ENCODE peak calls at places on chromosomes 7 and 10, in eight cellular contexts. One of them, this sample, is unnamed.

GRCh38 chr10:91536101-91536500 is 96.8 kb downstream of the PPP1R3C start:
- DNase-seq in IMR-90: peak; percentile 72
- DNase-seq in A549: no peak
- DNase-seq in stomach: no peak
- DNase-seq in body of pancreas: peak; percentile 46
- DNase-seq in tibial nerve: no peak
- DNase-seq in adrenal gland: no peak
- DNase-seq in prostate gland: no peak
- DNase-seq in this sample: no peak

GRCh38 chr10:122379041-122379440 is 4.5 kb downstream of the PLEKHA1 start:
- DNase-seq in IMR-90: no peak
- DNase-seq in A549: no peak
- DNase-seq in stomach: no peak
- DNase-seq in body of pancreas: no peak
- DNase-seq in tibial nerve: no peak
- DNase-seq in adrenal gland: no peak
- DNase-seq in prostate gland: no peak
- DNase-seq in this sample: no peak

GRCh38 chr7:121499526-121500123 is 103.5 kb upstream of the FAM3C start:
- DNase-seq in IMR-90: no peak
- DNase-seq in A549: no peak
- DNase-seq in stomach: no peak
- DNase-seq in body of pancreas: no peak
- DNase-seq in tibial nerve: no peak
- DNase-seq in adrenal gland: no peak
- DNase-seq in prostate gland: no peak
- DNase-seq in this sample: no peak

GRCh38 chr7:149873968-149874643 is at the start of gene ATP6V0E2:
- DNase-seq in IMR-90: no peak
- DNase-seq in A549: no peak
- DNase-seq in stomach: no peak
- DNase-seq in body of pancreas: no peak
- DNase-seq in tibial nerve: no peak
- DNase-seq in adrenal gland: no peak
- DNase-seq in prostate gland: no peak
- DNase-seq in this sample: no peak

GRCh38 chr7:105118612-105119600 is 104.9 kb downstream of the KMT2E start:
- DNase-seq in IMR-90: no peak
- DNase-seq in A549: no peak
- DNase-seq in stomach: no peak
- DNase-seq in body of pancreas: no peak
- DNase-seq in tibial nerve: no peak
- DNase-seq in adrenal gland: no peak
- DNase-seq in prostate gland: no peak
- DNase-seq in this sample: no peak

GRCh38 chr7:157357129-157358040 is 20.6 kb downstream of the DNAJB6 start:
- DNase-seq in IMR-90: no peak
- DNase-seq in A549: no peak
- DNase-seq in stomach: no peak
- DNase-seq in body of pancreas: no peak
- DNase-seq in tibial nerve: no peak
- DNase-seq in adrenal gland: no peak
- DNase-seq in prostate gland: no peak
- DNase-seq in this sample: no peak

GRCh38 chr7:46934198-46934825 is 647.6 kb downstream of the TNS3 start:
- DNase-seq in IMR-90: peak; percentile 53
- DNase-seq in A549: no peak
- DNase-seq in stomach: no peak
- DNase-seq in body of pancreas: no peak
- DNase-seq in tibial nerve: no peak
- DNase-seq in adrenal gland: no peak
- DNase-seq in prostate gland: no peak
- DNase-seq in this sample: no peak

GRCh38 chr10:100873081-100873824 is 39.5 kb upstream of the SLF2 start:
- DNase-seq in IMR-90: no peak
- DNase-seq in A549: no peak
- DNase-seq in stomach: no peak
- DNase-seq in body of pancreas: no peak
- DNase-seq in tibial nerve: no peak
- DNase-seq in adrenal gland: no peak
- DNase-seq in prostate gland: no peak
- DNase-seq in this sample: no peak

DNA sequence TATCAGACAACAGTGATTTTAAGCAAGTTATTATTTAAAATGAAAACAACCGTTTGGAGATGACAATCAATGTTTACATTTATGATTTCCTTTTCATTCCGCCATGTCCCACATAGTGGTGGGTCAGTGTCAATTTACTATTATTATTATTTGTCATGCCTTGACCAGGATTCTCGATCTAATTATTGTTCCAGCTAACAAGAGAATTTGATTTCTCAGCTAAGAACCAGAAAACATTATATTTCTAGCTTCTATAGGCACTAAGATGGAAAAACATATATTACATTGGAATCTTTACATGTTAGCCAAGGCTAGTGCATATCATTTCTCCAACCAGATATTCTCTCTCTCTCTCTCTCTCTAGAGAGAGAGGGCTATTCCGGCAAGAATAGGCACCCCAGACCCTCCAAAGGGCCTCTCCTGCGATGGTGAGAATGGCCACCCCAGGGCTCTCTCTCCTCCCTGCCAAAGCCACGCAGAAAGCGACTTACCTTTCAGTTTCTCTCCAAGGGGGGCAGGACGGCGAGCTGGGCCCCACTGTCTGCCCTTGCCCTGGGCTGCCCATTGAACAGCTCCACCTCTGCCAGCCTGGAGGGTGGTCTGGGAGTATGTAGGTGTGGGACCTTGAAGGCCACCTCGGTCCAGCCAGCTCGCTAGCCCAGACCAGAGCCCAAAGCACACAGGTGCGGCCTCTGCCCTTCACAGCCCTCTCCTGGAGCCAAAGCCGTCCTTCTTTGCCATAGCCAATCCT is 2.4 kb downstream of the HOXA3 start:
- DNase-seq in IMR-90: no peak
- DNase-seq in A549: no peak
- DNase-seq in stomach: no peak
- DNase-seq in body of pancreas: no peak
- DNase-seq in tibial nerve: no peak
- DNase-seq in adrenal gland: no peak
- DNase-seq in prostate gland: peak; percentile 23
- DNase-seq in this sample: no peak
- H3K4me3 ChIP-seq in IMR-90: peak overlapping the region; percentile 54
- H3K4me3 ChIP-seq in A549: peak overlapping the region; percentile 49
- H3K4me3 ChIP-seq in stomach: peak overlapping the region; percentile 55
- H3K4me3 ChIP-seq in body of pancreas: no peak overlapping the region
- H3K4me3 ChIP-seq in tibial nerve: peak overlapping the region; percentile 46
- H3K4me3 ChIP-seq in adrenal gland: peak overlapping the region; percentile 27
- H3K4me3 ChIP-seq in prostate gland: peak overlapping the region; percentile 39
- H3K4me3 ChIP-seq in this sample: no peak overlapping the region

GRCh38 chr10:89644967-89645741 is at the start of gene PANK1:
- DNase-seq in IMR-90: peak; percentile 74
- DNase-seq in A549: peak; percentile 84
- DNase-seq in stomach: peak; percentile 78
- DNase-seq in body of pancreas: peak; percentile 76
- DNase-seq in tibial nerve: peak; percentile 60
- DNase-seq in adrenal gland: peak; percentile 84
- DNase-seq in prostate gland: peak; percentile 88
- DNase-seq in this sample: peak; percentile 81
- TF ChIP-seq POLR2A in IMR-90: no peak
- TF ChIP-seq POLR2A in A549: peak; percentile 63
- TF ChIP-seq POLR2A in stomach: no peak
- TF ChIP-seq POLR2A in body of pancreas: peak; percentile 50
- TF ChIP-seq POLR2A in tibial nerve: no peak
- TF ChIP-seq POLR2A in adrenal gland: peak; percentile 60
- TF ChIP-seq POLR2A in prostate gland: no peak
- TF ChIP-seq POLR2A in this sample: peak; percentile 47

GRCh38 chr10:117530791-117531190 is 11.8 kb upstream of the EMX2 start:
- DNase-seq in IMR-90: no peak
- DNase-seq in A549: no peak
- DNase-seq in stomach: no peak
- DNase-seq in body of pancreas: no peak
- DNase-seq in tibial nerve: no peak
- DNase-seq in adrenal gland: no peak
- DNase-seq in prostate gland: no peak
- DNase-seq in this sample: no peak

GRCh38 chr10:117532003-117532385 is 10.6 kb upstream of the EMX2 start:
- DNase-seq in IMR-90: no peak
- DNase-seq in A549: no peak
- DNase-seq in stomach: no peak
- DNase-seq in body of pancreas: no peak
- DNase-seq in tibial nerve: no peak
- DNase-seq in adrenal gland: no peak
- DNase-seq in prostate gland: no peak
- DNase-seq in this sample: no peak

GRCh38 chr10:117532451-117533107 is 10.0 kb upstream of the EMX2 start:
- DNase-seq in IMR-90: no peak
- DNase-seq in A549: no peak
- DNase-seq in stomach: no peak
- DNase-seq in body of pancreas: no peak
- DNase-seq in tibial nerve: no peak
- DNase-seq in adrenal gland: no peak
- DNase-seq in prostate gland: no peak
- DNase-seq in this sample: no peak

GRCh38 chr10:117533507-117534281 is 8.9 kb upstream of the EMX2 start:
- DNase-seq in IMR-90: no peak
- DNase-seq in A549: no peak
- DNase-seq in stomach: no peak
- DNase-seq in body of pancreas: no peak
- DNase-seq in tibial nerve: no peak
- DNase-seq in adrenal gland: no peak
- DNase-seq in prostate gland: no peak
- DNase-seq in this sample: no peak

GRCh38 chr10:117531371-117532002 is 11.1 kb upstream of the EMX2 start:
- DNase-seq in IMR-90: no peak
- DNase-seq in A549: no peak
- DNase-seq in stomach: no peak
- DNase-seq in body of pancreas: no peak
- DNase-seq in tibial nerve: no peak
- DNase-seq in adrenal gland: no peak
- DNase-seq in prostate gland: no peak
- DNase-seq in this sample: no peak
- TF ChIP-seq CTCF in IMR-90: no peak
- TF ChIP-seq CTCF in A549: no peak
- TF ChIP-seq CTCF in stomach: no peak
- TF ChIP-seq CTCF in body of pancreas: no peak
- TF ChIP-seq CTCF in tibial nerve: no peak
- TF ChIP-seq CTCF in adrenal gland: no peak
- TF ChIP-seq CTCF in prostate gland: no peak
- TF ChIP-seq CTCF in this sample: no peak

GRCh38 chr7:65979583-65980477 is 2.2 kb downstream of the GUSB start:
- DNase-seq in IMR-90: no peak
- DNase-seq in A549: no peak
- DNase-seq in stomach: no peak
- DNase-seq in body of pancreas: no peak
- DNase-seq in tibial nerve: no peak
- DNase-seq in adrenal gland: no peak
- DNase-seq in prostate gland: no peak
- DNase-seq in this sample: no peak
- H3K4me3 ChIP-seq in IMR-90: no peak overlapping the region
- H3K4me3 ChIP-seq in A549: no peak overlapping the region
- H3K4me3 ChIP-seq in stomach: no peak overlapping the region
- H3K4me3 ChIP-seq in body of pancreas: no peak overlapping the region
- H3K4me3 ChIP-seq in tibial nerve: no peak overlapping the region
- H3K4me3 ChIP-seq in adrenal gland: no peak overlapping the region
- H3K4me3 ChIP-seq in prostate gland: no peak overlapping the region
- H3K4me3 ChIP-seq in this sample: no peak overlapping the region

GRCh38 chr10:88541116-88541626 is 41.9 kb downstream of the RNLS start:
- DNase-seq in IMR-90: no peak
- DNase-seq in A549: no peak
- DNase-seq in stomach: no peak
- DNase-seq in body of pancreas: no peak
- DNase-seq in tibial nerve: no peak
- DNase-seq in adrenal gland: no peak
- DNase-seq in prostate gland: no peak
- DNase-seq in this sample: no peak

GRCh38 chr10:88545359-88545758 is 37.8 kb downstream of the RNLS start:
- DNase-seq in IMR-90: no peak
- DNase-seq in A549: no peak
- DNase-seq in stomach: no peak
- DNase-seq in body of pancreas: no peak
- DNase-seq in tibial nerve: no peak
- DNase-seq in adrenal gland: no peak
- DNase-seq in prostate gland: no peak
- DNase-seq in this sample: no peak

GRCh38 chr10:88542522-88542921 is 40.6 kb downstream of the RNLS start:
- DNase-seq in IMR-90: no peak
- DNase-seq in A549: no peak
- DNase-seq in stomach: no peak
- DNase-seq in body of pancreas: no peak
- DNase-seq in tibial nerve: no peak
- DNase-seq in adrenal gland: no peak
- DNase-seq in prostate gland: no peak
- DNase-seq in this sample: no peak

GRCh38 chr10:88544140-88544870 is 38.8 kb downstream of the RNLS start:
- DNase-seq in IMR-90: no peak
- DNase-seq in A549: no peak
- DNase-seq in stomach: no peak
- DNase-seq in body of pancreas: no peak
- DNase-seq in tibial nerve: no peak
- DNase-seq in adrenal gland: no peak
- DNase-seq in prostate gland: no peak
- DNase-seq in this sample: no peak

GRCh38 chr10:88546462-88546861 is 36.7 kb downstream of the RNLS start:
- DNase-seq in IMR-90: no peak
- DNase-seq in A549: no peak
- DNase-seq in stomach: no peak
- DNase-seq in body of pancreas: no peak
- DNase-seq in tibial nerve: no peak
- DNase-seq in adrenal gland: no peak
- DNase-seq in prostate gland: no peak
- DNase-seq in this sample: no peak
- TF ChIP-seq POLR2A in IMR-90: no peak
- TF ChIP-seq POLR2A in A549: no peak
- TF ChIP-seq POLR2A in stomach: no peak
- TF ChIP-seq POLR2A in body of pancreas: no peak
- TF ChIP-seq POLR2A in tibial nerve: no peak
- TF ChIP-seq POLR2A in adrenal gland: no peak
- TF ChIP-seq POLR2A in prostate gland: no peak
- TF ChIP-seq POLR2A in this sample: no peak

This sample was measured in right lobe of liver.